ENCODE peak calls at places on chromosome 11, in four cellular contexts. One of them, this sample, is unnamed.

GRCh38 chr11:103016031-103016430 is 60.5 kb upstream of the MMP13 start:
- DNase-seq in activated T-cell treated with anti-CD3 and anti-CD28 coated beads for 24 hours: no peak
- DNase-seq in stimulated activated CD8-positive, alpha-beta memory T cell treated with anti-CD3 and anti-CD28 coated beads, Interleukin-2, amount 100 ng/mL, for 1 hour: no peak
- DNase-seq in left colon: no peak
- DNase-seq in this sample: no peak

GRCh38 chr11:69269388-69269787 is 24.6 kb upstream of the MYEOV start:
- DNase-seq in activated T-cell treated with anti-CD3 and anti-CD28 coated beads for 24 hours: no peak
- DNase-seq in stimulated activated CD8-positive, alpha-beta memory T cell treated with anti-CD3 and anti-CD28 coated beads, Interleukin-2, amount 100 ng/mL, for 1 hour: no peak
- DNase-seq in left colon: no peak
- DNase-seq in this sample: no peak

GRCh38 chr11:31366795-31367194 is 2.7 kb downstream of the DCDC1 start:
- DNase-seq in activated T-cell treated with anti-CD3 and anti-CD28 coated beads for 24 hours: no peak
- DNase-seq in stimulated activated CD8-positive, alpha-beta memory T cell treated with anti-CD3 and anti-CD28 coated beads, Interleukin-2, amount 100 ng/mL, for 1 hour: no peak
- DNase-seq in left colon: no peak
- DNase-seq in this sample: no peak

GRCh38 chr11:113048820-113049555 is 87.8 kb downstream of the NCAM1 start:
- DNase-seq in activated T-cell treated with anti-CD3 and anti-CD28 coated beads for 24 hours: no peak
- DNase-seq in stimulated activated CD8-positive, alpha-beta memory T cell treated with anti-CD3 and anti-CD28 coated beads, Interleukin-2, amount 100 ng/mL, for 1 hour: no peak
- DNase-seq in left colon: no peak
- DNase-seq in this sample: peak

GRCh38 chr11:28697920-28698827 is 590.0 kb downstream of the METTL15 start:
- DNase-seq in activated T-cell treated with anti-CD3 and anti-CD28 coated beads for 24 hours: no peak
- DNase-seq in stimulated activated CD8-positive, alpha-beta memory T cell treated with anti-CD3 and anti-CD28 coated beads, Interleukin-2, amount 100 ng/mL, for 1 hour: no peak
- DNase-seq in left colon: no peak
- DNase-seq in this sample: peak

GRCh38 chr11:69002101-69002742 is 10.8 kb downstream of the MRGPRF start:
- DNase-seq in activated T-cell treated with anti-CD3 and anti-CD28 coated beads for 24 hours: no peak
- DNase-seq in stimulated activated CD8-positive, alpha-beta memory T cell treated with anti-CD3 and anti-CD28 coated beads, Interleukin-2, amount 100 ng/mL, for 1 hour: no peak
- DNase-seq in left colon: peak
- DNase-seq in this sample: no peak

GRCh38 chr11:110491577-110492352 is 62.0 kb downstream of the FDX1 start:
- DNase-seq in activated T-cell treated with anti-CD3 and anti-CD28 coated beads for 24 hours: no peak
- DNase-seq in stimulated activated CD8-positive, alpha-beta memory T cell treated with anti-CD3 and anti-CD28 coated beads, Interleukin-2, amount 100 ng/mL, for 1 hour: no peak
- DNase-seq in left colon: no peak
- DNase-seq in this sample: no peak

GRCh38 chr11:130181295-130182272 is 22.0 kb downstream of the ST14 start:
- DNase-seq in activated T-cell treated with anti-CD3 and anti-CD28 coated beads for 24 hours: no peak
- DNase-seq in stimulated activated CD8-positive, alpha-beta memory T cell treated with anti-CD3 and anti-CD28 coated beads, Interleukin-2, amount 100 ng/mL, for 1 hour: no peak
- DNase-seq in left colon: peak
- DNase-seq in this sample: peak

GRCh38 chr11:128334311-128335044 is 252.9 kb downstream of the ETS1 start:
- DNase-seq in activated T-cell treated with anti-CD3 and anti-CD28 coated beads for 24 hours: no peak
- DNase-seq in stimulated activated CD8-positive, alpha-beta memory T cell treated with anti-CD3 and anti-CD28 coated beads, Interleukin-2, amount 100 ng/mL, for 1 hour: no peak
- DNase-seq in left colon: no peak
- DNase-seq in this sample: no peak

GRCh38 chr11:63892233-63892632 is 24.7 kb downstream of the RCOR2 start:
- DNase-seq in activated T-cell treated with anti-CD3 and anti-CD28 coated beads for 24 hours: no peak
- DNase-seq in stimulated activated CD8-positive, alpha-beta memory T cell treated with anti-CD3 and anti-CD28 coated beads, Interleukin-2, amount 100 ng/mL, for 1 hour: no peak
- DNase-seq in left colon: no peak
- DNase-seq in this sample: no peak